ENCODE peak calls at places on chromosomes 4 and X, in eight cellular contexts. One of them, this sample, is unnamed.
A peak's percentile ranks its signal among the peaks of the same experiment; 100 is the strongest.

GRCh38 chr4:8653326-8654000 is 60.9 kb downstream of the CPZ start:
- DNase-seq in upper lobe of right lung: peak; percentile 44
- DNase-seq in bronchial epithelial cell: no peak
- DNase-seq in fibroblast of mammary gland: no peak
- DNase-seq in left ventricle myocardium inferior: no peak
- DNase-seq in ovary: peak; percentile 0
- DNase-seq in neural crest cell: no peak
- DNase-seq in osteoblast: no peak
- DNase-seq in this sample: no peak

GRCh38 chr4:168888715-168889215 is 121.3 kb downstream of the CBR4 start:
- DNase-seq in ovary: no peak
- DNase-seq in neural crest cell: no peak
- DNase-seq in fibroblast of mammary gland: no peak
- DNase-seq in upper lobe of right lung: no peak
- DNase-seq in osteoblast: no peak
- DNase-seq in left ventricle myocardium inferior: no peak
- DNase-seq in bronchial epithelial cell: no peak
- DNase-seq in this sample: no peak

GRCh38 chrX:681989-682388 is 51.4 kb downstream of the SHOX start:
- DNase-seq in neural crest cell: no peak
- DNase-seq in fibroblast of mammary gland: no peak
- DNase-seq in upper lobe of right lung: no peak
- DNase-seq in osteoblast: no peak
- DNase-seq in bronchial epithelial cell: no peak
- DNase-seq in ovary: no peak
- DNase-seq in left ventricle myocardium inferior: no peak
- DNase-seq in this sample: no peak

GRCh38 chr4:55359397-55359916 is 13.4 kb downstream of the SRD5A3 start:
- DNase-seq in bronchial epithelial cell: no peak
- DNase-seq in left ventricle myocardium inferior: no peak
- DNase-seq in neural crest cell: no peak
- DNase-seq in osteoblast: peak; percentile 62
- DNase-seq in upper lobe of right lung: no peak
- DNase-seq in fibroblast of mammary gland: peak; percentile 53
- DNase-seq in ovary: no peak
- DNase-seq in this sample: peak; percentile 53

GRCh38 chr4:165635261-165635838 is 237.7 kb upstream of the TLL1 start:
- DNase-seq in fibroblast of mammary gland: no peak
- DNase-seq in osteoblast: no peak
- DNase-seq in ovary: no peak
- DNase-seq in upper lobe of right lung: no peak
- DNase-seq in neural crest cell: no peak
- DNase-seq in left ventricle myocardium inferior: no peak
- DNase-seq in bronchial epithelial cell: no peak
- DNase-seq in this sample: no peak

GRCh38 chr4:188439641-188440311 is 300.5 kb downstream of the TRIML1 start:
- DNase-seq in osteoblast: peak; percentile 30
- DNase-seq in left ventricle myocardium inferior: peak; percentile 49
- DNase-seq in neural crest cell: no peak
- DNase-seq in ovary: no peak
- DNase-seq in fibroblast of mammary gland: peak; percentile 30
- DNase-seq in bronchial epithelial cell: peak; percentile 82
- DNase-seq in upper lobe of right lung: no peak
- DNase-seq in this sample: peak; percentile 72

GRCh38 chrX:96425204-96425603 is 259.4 kb upstream of the DIAPH2 start:
- DNase-seq in ovary: no peak
- DNase-seq in bronchial epithelial cell: no peak
- DNase-seq in neural crest cell: no peak
- DNase-seq in upper lobe of right lung: no peak
- DNase-seq in osteoblast: no peak
- DNase-seq in fibroblast of mammary gland: no peak
- DNase-seq in left ventricle myocardium inferior: no peak
- DNase-seq in this sample: no peak

GRCh38 chrX:117305168-117305766 is 811.3 kb downstream of the KLHL13 start:
- DNase-seq in bronchial epithelial cell: no peak
- DNase-seq in left ventricle myocardium inferior: no peak
- DNase-seq in neural crest cell: no peak
- DNase-seq in upper lobe of right lung: no peak
- DNase-seq in fibroblast of mammary gland: no peak
- DNase-seq in osteoblast: no peak
- DNase-seq in ovary: no peak
- DNase-seq in this sample: no peak

GRCh38 chrX:28625223-28625622 is 38.0 kb downstream of the IL1RAPL1 start:
- DNase-seq in bronchial epithelial cell: no peak
- DNase-seq in neural crest cell: no peak
- DNase-seq in fibroblast of mammary gland: no peak
- DNase-seq in left ventricle myocardium inferior: no peak
- DNase-seq in osteoblast: no peak
- DNase-seq in upper lobe of right lung: no peak
- DNase-seq in ovary: no peak
- DNase-seq in this sample: no peak

GRCh38 chr4:12411072-12411471 is 982.4 kb upstream of the HS3ST1 start:
- DNase-seq in ovary: no peak
- DNase-seq in osteoblast: no peak
- DNase-seq in upper lobe of right lung: no peak
- DNase-seq in neural crest cell: no peak
- DNase-seq in left ventricle myocardium inferior: no peak
- DNase-seq in bronchial epithelial cell: peak; percentile 41
- DNase-seq in fibroblast of mammary gland: peak; percentile 51
- DNase-seq in this sample: peak; percentile 63

GRCh38 chrX:152177052-152177451 is 38.7 kb upstream of the MAGEA10 start:
- DNase-seq in ovary: no peak
- DNase-seq in upper lobe of right lung: no peak
- DNase-seq in osteoblast: no peak
- DNase-seq in neural crest cell: no peak
- DNase-seq in bronchial epithelial cell: no peak
- DNase-seq in left ventricle myocardium inferior: no peak
- DNase-seq in fibroblast of mammary gland: no peak
- DNase-seq in this sample: no peak

GRCh38 chrX:10098235-10098819 is 58.4 kb upstream of the CLCN4 start:
- DNase-seq in left ventricle myocardium inferior: no peak
- DNase-seq in ovary: no peak
- DNase-seq in bronchial epithelial cell: no peak
- DNase-seq in upper lobe of right lung: no peak
- DNase-seq in fibroblast of mammary gland: peak; percentile 8
- DNase-seq in neural crest cell: no peak
- DNase-seq in osteoblast: no peak
- DNase-seq in this sample: no peak

GRCh38 chrX:12441376-12442128 is 303.3 kb downstream of the FRMPD4 start:
- DNase-seq in neural crest cell: no peak
- DNase-seq in fibroblast of mammary gland: peak; percentile 90
- DNase-seq in ovary: no peak
- DNase-seq in bronchial epithelial cell: peak; percentile 60
- DNase-seq in osteoblast: no peak
- DNase-seq in left ventricle myocardium inferior: no peak
- DNase-seq in upper lobe of right lung: no peak
- DNase-seq in this sample: peak; percentile 78

GRCh38 chr4:7156273-7157139 is 35.8 kb upstream of the SORCS2 start:
- DNase-seq in left ventricle myocardium inferior: peak; percentile 41
- DNase-seq in ovary: peak; percentile 68
- DNase-seq in fibroblast of mammary gland: peak; percentile 27
- DNase-seq in bronchial epithelial cell: no peak
- DNase-seq in upper lobe of right lung: peak; percentile 56
- DNase-seq in neural crest cell: peak; percentile 28
- DNase-seq in osteoblast: peak; percentile 91
- DNase-seq in this sample: no peak

DNA sequence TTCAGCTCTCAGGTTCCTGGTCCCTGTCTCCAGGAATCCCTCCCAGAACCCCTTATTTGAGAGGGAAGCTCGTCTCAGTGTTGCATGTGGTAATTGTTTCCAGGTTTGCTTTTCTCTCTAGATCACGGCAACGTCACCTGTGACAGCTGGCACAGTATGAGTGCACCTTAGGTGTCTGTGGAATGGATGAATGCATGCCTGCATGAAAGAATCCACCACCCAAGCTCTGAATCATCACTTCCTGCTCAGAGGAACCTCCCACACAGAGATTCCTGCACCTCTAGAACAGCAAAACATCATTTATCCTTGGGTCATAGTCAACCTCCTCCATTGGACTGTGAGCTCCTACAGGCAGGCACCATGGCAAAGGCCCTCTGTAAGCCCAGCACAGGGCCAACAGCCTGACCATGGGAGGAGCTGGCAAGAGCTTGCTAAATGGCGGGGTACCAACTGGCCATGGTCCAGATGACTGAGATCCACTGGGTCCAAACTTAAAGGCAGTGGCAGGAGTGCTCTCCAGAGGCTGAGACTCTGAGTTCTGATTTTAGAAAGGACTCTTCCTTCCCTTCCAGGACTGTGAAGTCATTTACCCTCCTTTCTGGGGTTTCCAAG is 116.2 kb downstream of the SLC2A9 start:
- DNase-seq in osteoblast: no peak
- DNase-seq in ovary: no peak
- DNase-seq in neural crest cell: no peak
- DNase-seq in fibroblast of mammary gland: no peak
- DNase-seq in left ventricle myocardium inferior: peak; percentile 36
- DNase-seq in upper lobe of right lung: no peak
- DNase-seq in bronchial epithelial cell: peak; percentile 89
- DNase-seq in this sample: peak; percentile 49
- TF ChIP-seq CTCF in osteoblast: no peak
- TF ChIP-seq CTCF in ovary: no peak
- TF ChIP-seq CTCF in neural crest cell: no peak
- TF ChIP-seq CTCF in fibroblast of mammary gland: no peak
- TF ChIP-seq CTCF in left ventricle myocardium inferior: no peak
- TF ChIP-seq CTCF in upper lobe of right lung: no peak
- TF ChIP-seq CTCF in bronchial epithelial cell: no peak
- TF ChIP-seq CTCF in this sample: no peak

GRCh38 chr4:1215347-1216075 is 33.4 kb downstream of the CTBP1 start:
- DNase-seq in osteoblast: no peak
- DNase-seq in bronchial epithelial cell: no peak
- DNase-seq in left ventricle myocardium inferior: no peak
- DNase-seq in upper lobe of right lung: no peak
- DNase-seq in neural crest cell: no peak
- DNase-seq in fibroblast of mammary gland: peak; percentile 86
- DNase-seq in ovary: peak; percentile 70
- DNase-seq in this sample: no peak

GRCh38 chr4:1216076-1216614 is 32.8 kb downstream of the CTBP1 start:
- DNase-seq in ovary: no peak
- DNase-seq in upper lobe of right lung: no peak
- DNase-seq in left ventricle myocardium inferior: no peak
- DNase-seq in neural crest cell: no peak
- DNase-seq in osteoblast: no peak
- DNase-seq in fibroblast of mammary gland: no peak
- DNase-seq in bronchial epithelial cell: no peak
- DNase-seq in this sample: no peak

GRCh38 chr4:1218892-1219552 is 29.9 kb downstream of the CTBP1 start:
- DNase-seq in left ventricle myocardium inferior: no peak
- DNase-seq in ovary: no peak
- DNase-seq in bronchial epithelial cell: no peak
- DNase-seq in upper lobe of right lung: no peak
- DNase-seq in neural crest cell: no peak
- DNase-seq in fibroblast of mammary gland: no peak
- DNase-seq in osteoblast: no peak
- DNase-seq in this sample: no peak

GRCh38 chr4:1217366-1217765 is 31.6 kb downstream of the CTBP1 start:
- DNase-seq in neural crest cell: no peak
- DNase-seq in osteoblast: no peak
- DNase-seq in bronchial epithelial cell: no peak
- DNase-seq in upper lobe of right lung: no peak
- DNase-seq in ovary: no peak
- DNase-seq in left ventricle myocardium inferior: no peak
- DNase-seq in fibroblast of mammary gland: no peak
- DNase-seq in this sample: no peak

DNA sequence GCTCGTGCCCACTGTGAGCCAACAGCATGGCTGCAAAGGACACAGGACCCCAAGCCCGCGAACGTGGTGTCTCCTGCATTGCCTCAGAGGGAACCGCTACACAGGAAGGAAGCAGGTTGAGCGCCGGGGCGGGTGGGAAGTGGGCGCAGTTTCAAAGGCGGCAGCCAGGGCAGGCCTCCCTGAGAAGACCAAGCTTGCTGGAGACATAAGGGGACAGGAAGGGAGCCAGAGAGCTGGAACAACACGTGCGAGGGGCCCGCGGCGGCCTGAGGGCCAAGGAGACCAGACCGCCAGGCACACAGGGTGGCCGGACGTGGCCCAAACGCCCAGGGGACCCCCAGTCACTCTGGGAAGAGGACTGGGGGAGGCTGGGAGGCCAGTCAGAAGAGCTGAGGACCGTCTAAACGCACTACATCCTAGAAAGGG is 32.0 kb downstream of the CTBP1 start:
- DNase-seq in bronchial epithelial cell: no peak
- DNase-seq in fibroblast of mammary gland: no peak
- DNase-seq in left ventricle myocardium inferior: no peak
- DNase-seq in osteoblast: no peak
- DNase-seq in neural crest cell: no peak
- DNase-seq in upper lobe of right lung: no peak
- DNase-seq in ovary: no peak
- DNase-seq in this sample: no peak
- TF ChIP-seq CTCF in bronchial epithelial cell: no peak
- TF ChIP-seq CTCF in fibroblast of mammary gland: no peak
- TF ChIP-seq CTCF in left ventricle myocardium inferior: peak; percentile 45
- TF ChIP-seq CTCF in osteoblast: no peak
- TF ChIP-seq CTCF in neural crest cell: no peak
- TF ChIP-seq CTCF in upper lobe of right lung: no peak
- TF ChIP-seq CTCF in ovary: no peak
- TF ChIP-seq CTCF in this sample: no peak

GRCh38 chr4:77047037-77047436 is 28.8 kb downstream of the CCNI start:
- DNase-seq in left ventricle myocardium inferior: no peak
- DNase-seq in fibroblast of mammary gland: peak; percentile 47
- DNase-seq in osteoblast: peak; percentile 39
- DNase-seq in bronchial epithelial cell: no peak
- DNase-seq in upper lobe of right lung: no peak
- DNase-seq in ovary: no peak
- DNase-seq in neural crest cell: no peak
- DNase-seq in this sample: peak; percentile 18

GRCh38 chr4:77050962-77051361 is 24.8 kb downstream of the CCNI start:
- DNase-seq in neural crest cell: no peak
- DNase-seq in osteoblast: no peak
- DNase-seq in ovary: no peak
- DNase-seq in bronchial epithelial cell: no peak
- DNase-seq in fibroblast of mammary gland: no peak
- DNase-seq in left ventricle myocardium inferior: no peak
- DNase-seq in upper lobe of right lung: no peak
- DNase-seq in this sample: no peak

GRCh38 chr4:77052352-77052751 is 23.4 kb downstream of the CCNI start:
- DNase-seq in neural crest cell: peak; percentile 43
- DNase-seq in ovary: no peak
- DNase-seq in osteoblast: no peak
- DNase-seq in upper lobe of right lung: no peak
- DNase-seq in left ventricle myocardium inferior: no peak
- DNase-seq in fibroblast of mammary gland: peak; percentile 59
- DNase-seq in bronchial epithelial cell: peak; percentile 59
- DNase-seq in this sample: peak; percentile 75
- TF ChIP-seq CTCF in neural crest cell: peak; percentile 59
- TF ChIP-seq CTCF in ovary: no peak
- TF ChIP-seq CTCF in osteoblast: peak; percentile 61
- TF ChIP-seq CTCF in upper lobe of right lung: peak; percentile 44
- TF ChIP-seq CTCF in left ventricle myocardium inferior: peak; percentile 50
- TF ChIP-seq CTCF in fibroblast of mammary gland: peak; percentile 6
- TF ChIP-seq CTCF in bronchial epithelial cell: peak; percentile 67
- TF ChIP-seq CTCF in this sample: peak; percentile 45

DNA sequence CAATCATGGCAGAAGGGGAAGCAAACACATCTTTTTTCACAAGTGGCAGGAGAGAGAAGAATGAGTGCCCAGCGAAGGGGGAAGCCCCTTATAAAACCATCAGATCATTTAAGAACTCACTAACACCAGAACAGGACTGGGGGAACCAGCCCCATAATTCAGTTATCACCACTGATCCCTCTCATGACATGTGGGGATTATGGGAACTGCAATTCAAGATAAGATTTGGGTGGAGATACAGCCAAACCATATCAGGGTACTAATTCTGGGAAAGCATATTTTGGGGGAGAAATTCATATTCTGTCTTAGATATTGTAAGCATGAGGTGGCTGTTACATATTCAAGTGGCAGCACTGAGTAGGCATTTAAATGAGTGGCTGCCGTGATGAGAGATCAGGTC is 87.8 kb downstream of the RAPGEF2 start:
- DNase-seq in left ventricle myocardium inferior: no peak
- DNase-seq in neural crest cell: no peak
- DNase-seq in ovary: no peak
- DNase-seq in fibroblast of mammary gland: no peak
- DNase-seq in upper lobe of right lung: no peak
- DNase-seq in osteoblast: no peak
- DNase-seq in bronchial epithelial cell: no peak
- DNase-seq in this sample: no peak
- TF ChIP-seq CTCF in left ventricle myocardium inferior: no peak
- TF ChIP-seq CTCF in neural crest cell: no peak
- TF ChIP-seq CTCF in ovary: no peak
- TF ChIP-seq CTCF in fibroblast of mammary gland: no peak
- TF ChIP-seq CTCF in upper lobe of right lung: no peak
- TF ChIP-seq CTCF in osteoblast: no peak
- TF ChIP-seq CTCF in bronchial epithelial cell: no peak
- TF ChIP-seq CTCF in this sample: no peak

This sample was measured in MCF 10A.